ENCODE peak calls at places on chromosomes 6 and 20, in eight cellular contexts. V is HCT116, I is SK-N-SH, F is neural progenitor cell, L is hepatocyte, P is MM.1S, R is GM23338, G is PC-3. H is an unnamed sample.

GRCh38 chr20:33522256-33522820 is 32.4 kb downstream of the CBFA2T2 start:
- DNase-seq in V (no peak), I (no peak), F (no peak), L (no peak), P (no peak), R (no peak), G (no peak), H (no peak)

GRCh38 chr20:59692139-59692538 is 87.8 kb downstream of the PHACTR3 start:
- DNase-seq in V (no peak), I (no peak), F (no peak), L (no peak), P (no peak), R (no peak), G (no peak), H (no peak)

GRCh38 chr20:53201588-53201987 is 229.4 kb downstream of the TSHZ2 start:
- DNase-seq in V (no peak), I (no peak), F (no peak), L (no peak), P (no peak), R (no peak), G (no peak), H (peak; percentile 11)

GRCh38 chr6:155549928-155550327 is 94.3 kb upstream of the NOX3 start:
- DNase-seq in V (no peak), I (no peak), F (no peak), L (peak; percentile 6), P (no peak), R (no peak), G (no peak), H (no peak)

GRCh38 chr6:113122060-113122459 is 735.1 kb upstream of the MARCKS start:
- DNase-seq in V (peak; percentile 73), I (no peak), F (peak; percentile 10), L (peak; percentile 40), P (no peak), R (peak; percentile 74), G (peak; percentile 88), H (no peak)

GRCh38 chr20:36614781-36615557 is 9.4 kb downstream of the RAB5IF start:
- DNase-seq in V (no peak), I (no peak), F (no peak), L (no peak), P (no peak), R (no peak), G (no peak), H (no peak)

GRCh38 chr20:16571333-16571732 is 1.9 kb downstream of the KIF16B start:
- DNase-seq in V (no peak), I (no peak), F (no peak), L (no peak), P (no peak), R (no peak), G (no peak), H (no peak)

GRCh38 chr20:40506567-40506966 is 182.5 kb downstream of the MAFB start:
- DNase-seq in V (peak; percentile 78), I (no peak), F (no peak), L (peak; percentile 72), P (no peak), R (no peak), G (peak; percentile 32), H (no peak)

GRCh38 chr6:156773935-156774871 is 3.0 kb upstream of the ARID1B start:
- DNase-seq in V (no peak), I (no peak), F (peak; percentile 65), L (no peak), P (no peak), R (no peak), G (no peak), H (no peak)

GRCh38 chr6:28587746-28588075 is 62.0 kb downstream of the GPX5 start:
- DNase-seq in V (no peak), I (no peak), F (peak; percentile 37), L (peak; percentile 10), P (no peak), R (no peak), G (no peak), H (no peak)

GRCh38 chr6:105226598-105227291 is 46.9 kb upstream of the POPDC3 start:
- DNase-seq in V (no peak), I (peak; percentile 49), F (no peak), L (no peak), P (no peak), R (no peak), G (no peak), H (no peak)

GRCh38 chr6:159759645-159760044 is 2.2 kb upstream of the ACAT2 start:
- DNase-seq in V (no peak), I (no peak), F (no peak), L (no peak), P (no peak), R (no peak), G (no peak), H (peak; percentile 16)

GRCh38 chr6:112409311-112409710 is 62.2 kb downstream of the RFPL4B start:
- DNase-seq in V (no peak), I (peak; percentile 11), F (no peak), L (no peak), P (no peak), R (no peak), G (no peak), H (no peak)

DNA sequence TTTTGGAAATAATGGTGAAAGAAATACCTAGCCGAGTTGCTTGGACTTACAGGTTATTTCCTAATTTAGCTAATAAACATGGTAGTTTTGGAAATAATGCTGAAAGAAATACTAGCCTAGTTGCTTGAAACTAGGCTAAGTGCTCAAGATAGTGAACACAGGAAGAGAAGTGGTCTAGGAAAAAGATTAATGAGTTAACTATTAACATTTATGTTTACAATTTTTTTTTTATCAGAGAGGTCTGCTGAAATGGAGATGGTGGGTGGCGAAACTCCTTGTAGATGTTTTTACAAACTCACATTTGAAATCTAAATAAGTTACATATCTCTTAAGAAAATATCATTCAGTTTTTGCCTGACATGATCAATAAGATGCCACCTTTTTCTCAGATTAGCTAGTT is 39.2 kb downstream of the MAPK14 start:
- DNase-seq in V (no peak), I (no peak), F (no peak), L (no peak), P (no peak), R (no peak), G (no peak), H (no peak)
- H3K4me1 ChIP-seq in V (peaks cover 13% of the 10 kb centered on the region), I (peaks cover 22% of the 10 kb centered on the region), F (peaks cover 7% of the 10 kb centered on the region), L (peaks cover 57% of the 10 kb centered on the region), P (no peaks in the 10 kb centered on the region), R (no peaks in the 10 kb centered on the region), G (peaks cover 8% of the 10 kb centered on the region), H (no peaks in the 10 kb centered on the region)

GRCh38 chr20:25989196-25989595 is 292.5 kb upstream of the ZNF337 start:
- DNase-seq in V (no peak), I (no peak), F (no peak), L (no peak), P (no peak), R (no peak), G (no peak), H (no peak)

GRCh38 chr20:25987073-25987927 is 290.6 kb upstream of the ZNF337 start:
- DNase-seq in V (no peak), I (peak; percentile 74), F (peak; percentile 59), L (peak; percentile 46), P (peak; percentile 29), R (peak; percentile 45), G (no peak), H (peak; percentile 58)

GRCh38 chr20:25985597-25985996 is 288.9 kb upstream of the ZNF337 start:
- DNase-seq in V (no peak), I (no peak), F (no peak), L (no peak), P (no peak), R (no peak), G (no peak), H (no peak)

DNA sequence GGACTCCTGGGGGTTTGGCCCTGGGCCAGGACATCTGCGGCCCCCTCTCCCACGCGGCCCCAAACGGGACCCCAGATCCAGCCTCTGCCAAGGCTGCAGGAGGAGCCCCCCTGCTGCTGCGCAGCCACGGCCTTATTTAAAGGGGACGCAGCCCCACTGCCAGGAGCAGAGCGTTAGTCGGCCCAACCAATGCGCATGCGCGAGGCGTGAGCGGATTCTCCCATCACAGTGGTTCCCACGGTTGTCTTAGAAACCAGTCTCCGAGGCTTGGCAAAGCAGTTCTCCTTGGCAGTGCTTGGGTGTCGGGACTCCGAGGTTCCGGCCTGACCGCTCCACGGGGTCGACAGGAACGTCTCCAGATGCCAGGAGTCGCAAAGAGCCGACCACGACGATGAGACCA is 288.3 kb upstream of the ZNF337 start:
- DNase-seq in V (no peak), I (no peak), F (no peak), L (no peak), P (no peak), R (no peak), G (no peak), H (no peak)
- TF ChIP-seq EZH2phosphoT487 in V (no peak), I (no peak), F (no peak), L (no peak), P (no peak), R (no peak), G (no peak), H (no peak)

DNA sequence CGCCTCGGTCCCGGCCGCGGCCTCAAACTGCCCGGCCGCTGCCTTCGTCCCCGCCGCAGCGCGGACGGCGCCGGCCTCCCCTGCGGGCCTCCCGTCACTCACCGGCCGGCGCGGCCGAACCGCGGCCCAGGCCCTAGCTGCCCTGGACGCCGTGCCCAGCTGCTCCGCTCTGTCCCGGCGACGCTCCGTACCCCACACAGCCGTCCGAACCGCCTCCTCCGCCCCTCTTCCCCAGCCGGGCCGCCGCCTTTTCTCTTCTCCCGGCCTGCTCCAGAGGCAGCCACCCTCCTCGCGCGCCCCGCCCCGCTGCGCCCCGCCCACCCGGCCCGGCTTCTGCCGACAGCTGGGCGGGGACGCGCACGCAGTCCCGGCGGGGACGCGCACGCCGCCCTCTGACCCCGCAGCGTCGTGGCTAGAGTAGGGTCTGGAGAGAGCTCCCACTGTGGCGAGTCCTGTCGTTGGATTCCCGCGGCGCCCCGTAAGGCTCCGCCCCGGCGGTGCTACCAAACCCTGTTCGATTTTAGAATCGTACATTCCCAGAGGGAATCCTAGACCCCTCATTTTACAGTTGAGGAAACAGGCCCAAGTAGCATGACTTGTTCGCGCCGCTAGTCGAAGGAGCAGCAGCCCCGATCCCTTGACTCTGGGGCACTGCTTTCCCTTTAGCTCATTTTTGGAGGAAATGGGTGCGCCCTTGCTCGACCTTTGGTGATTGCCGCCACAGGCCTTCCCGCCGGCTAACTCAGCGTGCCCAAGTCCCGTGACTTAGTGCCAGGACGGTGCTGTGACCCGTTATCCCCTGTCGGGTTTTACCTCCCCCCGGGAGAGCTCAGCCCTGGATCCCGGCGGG is at the start of gene FBXO30:
- DNase-seq in V (peak; percentile 54), I (peak; percentile 95), F (peak; percentile 94), L (peak; percentile 94), P (peak; percentile 76), R (peak; percentile 90), G (peak; percentile 75), H (peak; percentile 90)
- TF ChIP-seq CTCF in V (no peak), I (no peak), F (peak; percentile 15), L (no peak), P (peak; percentile 4), R (no peak), G (no peak), H (peak; percentile 18)

DNA sequence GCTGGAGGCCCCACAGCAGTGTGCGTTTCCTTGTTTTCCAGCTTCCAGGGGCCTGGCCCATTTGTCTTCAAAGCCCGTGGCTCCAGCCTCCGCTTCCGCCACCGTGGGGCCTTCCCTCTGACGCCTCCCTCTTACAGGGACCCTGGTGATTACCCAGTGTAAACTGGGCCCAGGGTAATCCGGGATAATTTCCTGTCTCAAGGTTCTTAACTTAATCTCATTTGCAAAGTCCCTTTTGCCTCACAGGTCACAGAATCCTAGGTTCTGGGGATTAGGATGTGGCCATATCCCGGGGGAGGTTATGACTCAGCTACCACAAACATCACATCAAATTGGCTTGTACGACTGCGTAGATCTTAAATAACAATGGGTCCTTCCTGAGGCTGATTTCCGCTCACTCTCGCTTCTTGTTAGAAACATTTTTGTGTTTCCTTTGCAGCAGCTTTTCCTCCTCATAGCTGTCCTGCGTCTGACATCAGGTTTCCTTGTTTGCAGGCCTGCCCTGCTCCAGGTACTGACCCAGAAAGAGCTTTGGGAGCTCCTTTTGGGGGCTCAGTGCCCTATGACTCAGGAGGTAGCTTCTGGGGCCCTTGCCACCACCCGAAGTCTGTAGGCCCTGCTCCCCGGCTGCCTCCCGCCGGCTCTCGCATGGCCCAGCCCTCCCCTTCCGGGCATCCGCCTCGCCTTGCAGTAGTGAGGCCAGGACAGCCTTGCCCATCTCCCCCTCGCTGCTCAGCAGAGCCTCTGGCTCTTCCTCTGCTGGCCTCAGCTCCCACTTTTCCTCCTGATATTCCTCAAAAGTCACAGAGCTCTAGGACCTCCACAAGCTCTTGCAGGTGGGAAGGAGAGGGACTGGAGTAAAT is 100.5 kb downstream of the ERMARD start:
- DNase-seq in V (no peak), I (no peak), F (peak; percentile 53), L (no peak), P (no peak), R (no peak), G (peak; percentile 73), H (no peak)
- H3K4me1 ChIP-seq in V (no peaks in the 10 kb centered on the region), I (no peaks in the 10 kb centered on the region), F (peaks cover 7% of the 10 kb centered on the region), L (no peaks in the 10 kb centered on the region), P (no peaks in the 10 kb centered on the region), R (no peaks in the 10 kb centered on the region), G (peaks cover 15% of the 10 kb centered on the region), H (no peaks in the 10 kb centered on the region)

H was measured in OCI-LY7.